ENCODE peak calls at places on chromosome 1, in five cellular contexts. M, J, T, W and S are unnamed samples.

GRCh38 chr1:53735681-53736080 is 3.3 kb downstream of the GLIS1 start:
- DNase-seq in W (no peak), J (no peak), M (no peak), T (no peak), S (no peak)

GRCh38 chr1:78884685-78885452 is 121.7 kb downstream of the ADGRL4 start:
- DNase-seq in T (no peak), M (no peak), W (no peak), J (no peak), S (no peak)

GRCh38 chr1:75423616-75424015 is 187.3 kb downstream of the SLC44A5 start:
- DNase-seq in J (peak), T (peak), W (no peak), M (no peak), S (peak)

GRCh38 chr1:233253231-233254038 is 42.1 kb downstream of the PCNX2 start:
- DNase-seq in T (no peak), J (peak), M (no peak), W (no peak), S (no peak)

GRCh38 chr1:7679873-7680790 is 91.0 kb upstream of the VAMP3 start:
- DNase-seq in W (no peak), M (peak), J (no peak), T (peak), S (peak)

GRCh38 chr1:18970762-18971161 is 14.3 kb upstream of the IFFO2 start:
- DNase-seq in J (no peak), W (no peak), T (no peak), M (no peak), S (no peak)

GRCh38 chr1:22077728-22078127 is 25.2 kb downstream of the CDC42 start:
- DNase-seq in W (no peak), J (no peak), M (no peak), T (no peak), S (no peak)

GRCh38 chr1:27970401-27970800 is 10.6 kb downstream of the XKR8 start:
- DNase-seq in J (no peak), T (no peak), W (no peak), M (no peak), S (no peak)

GRCh38 chr1:160400284-160400645 is at the start of gene VANGL2:
- DNase-seq in J (no peak), W (no peak), M (peak), T (peak), S (peak)

GRCh38 chr1:110538082-110538481 is 19.1 kb upstream of the KCNA10 start:
- DNase-seq in T (no peak), M (no peak), J (no peak), W (no peak), S (no peak)

GRCh38 chr1:110541996-110542395 is 23.0 kb upstream of the KCNA10 start:
- DNase-seq in T (no peak), W (no peak), M (no peak), J (no peak), S (no peak)

GRCh38 chr1:110542730-110543129 is 23.8 kb upstream of the KCNA10 start:
- DNase-seq in J (no peak), W (no peak), M (peak), T (no peak), S (no peak)

GRCh38 chr1:110538921-110539320 is 19.9 kb upstream of the KCNA10 start:
- DNase-seq in T (no peak), M (no peak), W (no peak), J (no peak), S (no peak)

GRCh38 chr1:110540891-110541685 is 22.1 kb upstream of the KCNA10 start:
- DNase-seq in T (no peak), J (no peak), M (no peak), W (no peak), S (no peak)
- TF ChIP-seq SMC3 in T (no peak), J (no peak), M (no peak), W (no peak), S (no peak)

DNA sequence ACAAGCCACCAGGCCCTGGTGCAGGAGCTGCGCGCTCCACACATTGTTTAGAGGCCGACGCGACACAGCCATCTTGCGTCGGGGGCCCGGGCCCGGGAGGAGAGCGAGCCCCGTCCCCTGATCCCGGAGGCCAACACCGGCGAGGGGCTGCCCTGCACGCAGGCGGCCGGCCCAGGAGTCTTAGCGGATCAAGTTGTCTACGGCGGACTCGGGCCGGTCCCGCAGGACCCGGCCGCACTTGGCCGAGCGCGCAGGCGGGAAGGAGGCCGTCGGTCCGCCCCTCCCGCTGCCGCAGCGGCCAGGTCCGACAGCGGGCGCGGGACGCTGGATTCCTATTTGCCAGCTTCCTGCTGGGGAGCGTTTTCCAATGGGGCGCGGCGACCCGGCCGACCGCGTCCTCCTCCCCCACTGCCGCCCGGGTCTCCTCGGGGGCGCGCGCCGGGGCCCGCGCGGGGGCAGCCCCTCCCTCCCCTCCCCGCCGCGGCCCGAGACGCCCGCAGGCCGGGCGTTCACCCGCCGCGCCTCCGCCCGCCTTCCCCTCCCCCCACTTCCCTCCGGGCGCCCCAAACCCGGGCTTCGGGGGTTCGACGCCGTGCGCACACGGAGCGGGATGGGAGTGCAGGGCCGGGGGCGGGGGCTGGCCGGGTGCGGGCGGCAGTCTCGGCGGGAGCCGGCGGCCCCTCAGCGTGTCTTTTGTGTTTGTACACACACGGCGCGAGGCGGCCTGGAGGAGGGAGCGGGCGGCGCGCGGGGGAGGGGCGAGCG is 541 bp upstream of the H3-3A start:
- DNase-seq in T (peak), J (peak), M (peak), W (no peak), S (peak)
- TF ChIP-seq EP300 in T (no peak), J (peak), M (no peak), W (no peak), S (no peak)

DNA sequence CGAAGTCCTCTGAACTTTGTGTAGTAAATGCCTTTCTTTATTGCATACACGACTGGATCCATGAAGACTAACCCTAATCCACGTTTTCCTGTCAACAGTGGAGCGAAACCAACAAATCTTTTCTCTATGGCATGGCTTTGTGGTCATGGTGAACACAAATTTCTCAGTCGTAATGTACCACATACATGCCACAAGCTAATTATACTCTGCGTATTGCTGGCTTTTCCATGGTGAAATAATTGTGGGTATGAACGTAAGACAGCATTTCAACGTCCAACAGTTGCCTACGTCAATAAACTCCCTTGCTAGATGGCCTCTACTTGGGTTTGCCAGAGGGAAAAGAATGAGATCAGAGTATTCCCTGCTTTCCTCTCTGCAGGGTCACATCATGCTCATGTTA is 27.5 kb downstream of the INTS7 start:
- DNase-seq in W (no peak), T (no peak), M (no peak), J (no peak), S (no peak)
- TF ChIP-seq SMC3 in W (no peak), T (no peak), M (no peak), J (no peak), S (no peak)

GRCh38 chr1:12553963-12554362 is 64.0 kb downstream of the DHRS3 start:
- DNase-seq in M (no peak), T (no peak), J (peak), W (no peak), S (peak)

GRCh38 chr1:12554521-12555305 is 63.3 kb downstream of the DHRS3 start:
- DNase-seq in T (no peak), M (no peak), J (no peak), W (no peak), S (no peak)

GRCh38 chr1:12556957-12557935 is 60.8 kb downstream of the DHRS3 start:
- DNase-seq in M (no peak), W (no peak), J (no peak), T (no peak), S (no peak)

GRCh38 chr1:12555411-12556367 is 62.3 kb downstream of the DHRS3 start:
- DNase-seq in M (no peak), W (no peak), J (no peak), T (no peak), S (no peak)

DNA sequence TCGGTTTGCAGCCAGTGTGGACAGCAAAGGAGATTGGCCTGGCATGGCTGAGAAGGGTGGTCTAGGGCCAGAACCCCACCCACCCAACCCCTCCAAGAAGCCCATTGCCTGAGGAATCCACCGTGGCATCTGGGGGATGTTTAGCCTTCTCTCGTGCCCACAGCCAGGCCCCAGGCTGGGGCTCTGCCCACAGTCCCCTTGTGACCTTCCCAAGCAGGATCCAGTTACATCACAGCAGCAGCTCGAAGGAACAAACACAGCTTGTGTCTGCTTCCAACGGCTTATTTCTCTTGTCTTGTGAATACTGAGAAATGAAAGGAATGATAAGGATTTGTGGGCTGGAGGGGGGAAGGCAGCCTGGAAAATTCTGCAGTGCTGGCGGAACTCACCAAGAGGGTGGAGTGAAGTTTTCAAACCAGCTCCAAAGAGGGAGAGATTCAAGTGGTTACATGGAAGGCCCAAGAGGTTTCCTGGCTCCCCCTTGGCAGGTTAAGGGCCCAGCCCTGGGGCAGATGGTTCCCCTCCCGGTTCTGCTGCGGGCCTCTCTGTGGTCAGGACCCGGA is 61.6 kb downstream of the DHRS3 start:
- DNase-seq in T (no peak), W (no peak), J (no peak), M (peak), S (no peak)
- TF ChIP-seq EP300 in T (no peak), W (no peak), J (no peak), M (no peak), S (no peak)

GRCh38 chr1:44568128-44568900 is 106.0 kb downstream of the TMEM53 start:
- DNase-seq in W (no peak), T (no peak), J (peak), M (no peak), S (no peak)

GRCh38 chr1:44572572-44572879 is 101.8 kb downstream of the TMEM53 start:
- DNase-seq in M (no peak), J (no peak), T (no peak), W (no peak), S (no peak)

GRCh38 chr1:44576456-44577150 is 97.7 kb downstream of the TMEM53 start:
- DNase-seq in M (no peak), W (no peak), J (no peak), T (no peak), S (no peak)

GRCh38 chr1:44569491-44569890 is 104.8 kb downstream of the TMEM53 start:
- DNase-seq in T (no peak), W (no peak), J (no peak), M (no peak), S (no peak)

DNA sequence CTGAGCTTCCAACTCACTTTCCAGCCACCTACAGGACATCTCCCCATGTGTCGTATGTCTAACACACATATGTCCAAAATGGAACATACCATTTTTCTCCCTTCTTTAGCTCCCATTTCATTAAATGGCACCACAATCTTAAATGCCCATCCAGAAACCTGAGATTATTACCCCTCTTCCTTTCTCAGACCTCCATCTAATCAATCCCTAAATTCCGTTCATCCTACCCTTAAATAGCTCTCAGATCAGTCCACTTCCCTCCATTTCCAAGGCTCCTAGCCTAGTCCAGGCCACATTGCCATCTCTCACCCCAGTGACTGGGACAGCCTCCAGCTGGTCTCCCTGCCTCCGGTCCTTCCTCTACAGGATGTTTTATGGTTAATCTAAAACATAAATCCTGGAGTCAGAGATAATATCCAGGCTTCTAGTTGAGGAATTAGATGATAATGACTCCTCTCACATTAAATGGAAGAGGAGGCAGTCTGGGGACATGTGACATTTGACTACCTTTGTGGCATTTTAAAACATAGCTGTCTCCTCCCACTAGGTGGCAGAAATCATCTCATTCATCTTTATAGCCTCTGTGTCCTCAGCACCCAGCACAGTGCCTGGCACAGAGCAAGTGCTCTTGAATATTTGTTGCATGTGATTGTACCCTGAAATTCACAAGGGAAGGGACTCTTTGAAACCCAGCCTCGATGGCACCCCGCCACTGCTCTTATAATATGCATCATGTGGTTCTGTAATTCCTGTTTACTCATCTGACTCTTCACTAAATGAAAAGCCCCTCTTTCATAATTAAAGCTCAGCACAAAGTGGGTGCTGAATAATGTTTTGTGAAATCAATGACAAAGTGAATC is 102.3 kb downstream of the TMEM53 start:
- DNase-seq in J (peak), M (no peak), T (peak), W (no peak), S (peak)
- TF ChIP-seq SMC3 in J (peak), M (peak), T (peak), W (peak), S (peak)

DNA sequence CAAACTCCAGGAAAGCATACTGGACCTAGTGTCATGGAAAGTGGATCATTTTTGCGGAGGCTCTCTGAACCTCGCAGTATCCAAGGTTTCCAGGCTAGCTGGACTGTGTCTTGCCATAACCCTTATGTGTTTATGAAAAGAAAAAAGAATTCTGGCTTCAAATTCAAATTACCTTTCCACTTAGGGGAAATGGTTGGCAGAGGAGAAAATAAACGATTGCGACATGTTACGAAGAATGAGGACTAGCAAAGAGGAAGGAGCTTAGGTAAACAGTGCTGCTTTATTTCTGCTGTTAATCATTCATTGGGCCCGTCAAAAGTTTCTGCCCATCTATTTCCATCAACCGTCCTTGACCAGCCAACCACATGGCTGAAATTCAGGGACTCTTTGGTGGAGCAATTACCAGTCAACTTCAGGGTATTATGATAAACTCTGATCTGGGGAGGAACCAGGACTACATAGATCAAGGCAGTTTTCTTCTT is at the start of gene C4BPA:
- DNase-seq in W (no peak), J (peak), M (peak), T (no peak), S (no peak)
- TF ChIP-seq EP300 in W (no peak), J (no peak), M (no peak), T (no peak), S (no peak)

DNA sequence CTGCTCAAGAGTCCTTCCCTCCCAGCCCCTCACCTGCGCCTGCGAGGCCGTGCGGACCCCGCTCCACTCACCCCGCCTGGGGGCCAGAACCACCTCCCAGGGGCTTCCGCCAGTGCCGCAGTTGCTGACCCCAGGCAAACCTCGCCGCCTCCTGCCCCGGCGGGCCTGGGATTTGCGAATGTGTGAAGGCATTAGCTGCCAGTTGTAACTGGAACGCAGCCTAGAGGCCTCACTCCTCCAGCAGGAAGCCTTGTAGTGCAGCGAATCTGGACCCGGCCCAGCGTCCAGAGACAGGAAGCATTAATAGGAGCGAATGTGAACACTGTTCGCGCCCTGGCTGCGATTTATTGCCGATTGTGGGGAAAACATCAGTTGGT is 140.9 kb upstream of the ARHGEF16 start:
- DNase-seq in M (no peak), W (no peak), T (no peak), J (no peak), S (no peak)
- TF ChIP-seq SMC3 in M (no peak), W (no peak), T (no peak), J (no peak), S (no peak)

DNA sequence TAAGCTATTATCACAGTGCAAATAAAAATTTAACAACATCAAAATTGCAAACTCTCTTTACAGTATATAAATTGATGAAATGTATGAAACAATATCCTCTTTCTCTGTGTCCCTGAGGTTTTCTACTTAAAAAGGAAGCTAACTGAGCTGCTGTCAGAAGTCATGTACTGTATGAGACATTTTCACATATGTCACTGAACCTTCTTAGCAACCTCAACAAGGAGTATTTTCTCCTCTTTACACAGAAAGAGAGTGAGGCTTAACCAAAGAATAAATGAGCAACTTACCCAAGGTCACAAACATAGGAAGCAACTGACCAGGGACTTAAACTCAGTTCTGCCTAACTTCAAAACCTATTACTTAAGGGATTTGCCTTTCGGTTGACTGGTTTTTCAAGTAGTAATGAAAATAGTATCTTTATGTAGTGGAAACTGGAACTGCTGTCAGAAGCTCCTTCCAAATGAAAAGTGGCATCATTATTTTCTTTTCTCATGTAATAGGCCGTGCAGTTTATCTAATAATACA is 288.9 kb downstream of the LRRIQ3 start:
- DNase-seq in M (no peak), J (no peak), T (no peak), W (no peak), S (no peak)
- TF ChIP-seq EP300 in M (no peak), J (no peak), T (no peak), W (no peak), S (no peak)